ENCODE peak calls at places on chromosomes 4 and X, in eight cellular contexts. F is stimulated activated CD8-positive, alpha-beta memory T cell treated with anti-CD3 and anti-CD28 coated beads, Interleukin-4, amount 100 ng/mL, for 48 hours; X is uterus; A is type B pancreatic cell; C is fibroblast of the aortic adventitia; M is small intestine; H is AG04450; N is amygdala. G is an unnamed sample.

GRCh38 chrX:7146026-7146702 is 1.3 kb upstream of the STS start:
- DNase-seq in F (no peak), X (no peak), A (no peak), C (no peak), M (no peak), H (no peak), N (no peak), G (no peak)

GRCh38 chrX:48826135-48826875 is at the start of gene ERAS:
- DNase-seq in F (no peak), X (no peak), A (no peak), C (no peak), M (no peak), H (no peak), N (no peak), G (no peak)

GRCh38 chr4:15756361-15756861 is 21.7 kb upstream of the CD38 start:
- DNase-seq in F (peak; percentile 80), X (no peak), A (no peak), C (no peak), M (peak; percentile 63), H (no peak), N (no peak), G (peak; percentile 50)

GRCh38 chr4:91319869-91320268 is 983.9 kb upstream of the GRID2 start:
- DNase-seq in F (no peak), X (no peak), A (no peak), C (no peak), M (no peak), H (no peak), N (no peak), G (no peak)

GRCh38 chrX:133437356-133437755 is 22.1 kb upstream of the GPC4 start:
- DNase-seq in F (no peak), X (no peak), A (no peak), C (no peak), M (no peak), H (no peak), N (no peak), G (no peak)

GRCh38 chr4:124903995-124904722 is 191.6 kb upstream of the ANKRD50 start:
- DNase-seq in F (no peak), X (no peak), A (no peak), C (peak; percentile 69), M (no peak), H (no peak), N (no peak), G (no peak)

GRCh38 chr4:16079046-16079445 is 4.8 kb downstream of the PROM1 start:
- DNase-seq in F (no peak), X (no peak), A (no peak), C (no peak), M (no peak), H (no peak), N (no peak), G (no peak)

GRCh38 chrX:68693481-68694410 is 46.3 kb downstream of the STARD8 start:
- DNase-seq in F (peak; percentile 31), X (peak; percentile 79), A (no peak), C (peak; percentile 41), M (no peak), H (no peak), N (no peak), G (no peak)

GRCh38 chr4:148787831-148788477 is 345.7 kb upstream of the NR3C2 start:
- DNase-seq in F (no peak), X (no peak), A (no peak), C (peak; percentile 30), M (peak; percentile 44), H (no peak), N (no peak), G (no peak)

G was measured in CD4-positive, alpha-beta T cell.